ENCODE peak calls at places on chromosomes 1 and 21, in seven cellular contexts. T, U, A, Q, S, X and L are unnamed samples.

GRCh38 chr1:160177667-160178066 is 12.7 kb upstream of the CASQ1 start:
- DNase-seq in T (no peak), U (no peak), A (no peak), Q (no peak), S (no peak), X (no peak), L (no peak)

GRCh38 chr21:32844076-32844475 is 72.5 kb upstream of the PAXBP1 start:
- DNase-seq in T (no peak), U (no peak), A (no peak), Q (no peak), S (no peak), X (no peak), L (no peak)

GRCh38 chr1:6962390-6962955 is 177.2 kb downstream of the CAMTA1 start:
- DNase-seq in T (peak; percentile 91), U (no peak), A (peak; percentile 67), Q (peak; percentile 52), S (no peak), X (peak; percentile 73), L (peak; percentile 20)

GRCh38 chr1:160672789-160673695 is 26.2 kb upstream of the SLAMF1 start:
- DNase-seq in T (no peak), U (no peak), A (peak; percentile 88), Q (no peak), S (no peak), X (no peak), L (no peak)

GRCh38 chr1:20634594-20635084 is 1.4 kb downstream of the PINK1 start:
- DNase-seq in T (no peak), U (no peak), A (no peak), Q (no peak), S (no peak), X (peak; percentile 81), L (no peak)

GRCh38 chr1:26083246-26083645 is 15.8 kb upstream of the TRIM63 start:
- DNase-seq in T (no peak), U (no peak), A (no peak), Q (no peak), S (no peak), X (peak; percentile 77), L (no peak)

GRCh38 chr1:115469703-115470476 is 131.8 kb upstream of the NGF start:
- DNase-seq in T (no peak), U (no peak), A (no peak), Q (peak; percentile 55), S (peak; percentile 15), X (peak; percentile 60), L (no peak)

GRCh38 chr1:23639460-23639859 is 52.1 kb upstream of the RPL11 start:
- DNase-seq in T (no peak), U (no peak), A (no peak), Q (no peak), S (no peak), X (peak; percentile 70), L (no peak)

GRCh38 chr1:110916669-110917306 is 43.8 kb downstream of the CD53 start:
- DNase-seq in T (no peak), U (no peak), A (peak; percentile 65), Q (no peak), S (no peak), X (no peak), L (no peak)

GRCh38 chr1:53686371-53687267 is 52.3 kb downstream of the GLIS1 start:
- DNase-seq in T (no peak), U (no peak), A (no peak), Q (no peak), S (no peak), X (no peak), L (no peak)

GRCh38 chr1:205325334-205325884 is 3.9 kb upstream of the NUAK2 start:
- DNase-seq in T (no peak), U (peak; percentile 76), A (peak; percentile 67), Q (peak; percentile 59), S (peak; percentile 83), X (no peak), L (peak; percentile 37)

GRCh38 chr1:78114034-78114956 is 68.5 kb downstream of the GIPC2 start:
- DNase-seq in T (no peak), U (no peak), A (peak; percentile 76), Q (peak; percentile 54), S (peak; percentile 63), X (peak; percentile 75), L (peak; percentile 38)

GRCh38 chr21:14917762-14918161 is 147.0 kb downstream of the NRIP1 start:
- DNase-seq in T (no peak), U (no peak), A (no peak), Q (no peak), S (no peak), X (no peak), L (no peak)

GRCh38 chr1:147591246-147591891 is 50.1 kb downstream of the BCL9 start:
- DNase-seq in T (no peak), U (no peak), A (no peak), Q (no peak), S (no peak), X (no peak), L (no peak)

GRCh38 chr1:159933347-159933746 is 8.0 kb upstream of the TAGLN2 start:
- DNase-seq in T (no peak), U (no peak), A (no peak), Q (no peak), S (no peak), X (no peak), L (no peak)

GRCh38 chr21:16678479-16678878 is 834.4 kb upstream of the CXADR start:
- DNase-seq in T (no peak), U (no peak), A (no peak), Q (no peak), S (no peak), X (no peak), L (no peak)

GRCh38 chr21:39452207-39452964 is 616 bp downstream of the SH3BGR start:
- DNase-seq in T (no peak), U (no peak), A (no peak), Q (no peak), S (no peak), X (no peak), L (no peak)

GRCh38 chr1:25150998-25151397 is 81.3 kb downstream of the SYF2 start:
- DNase-seq in T (no peak), U (no peak), A (no peak), Q (no peak), S (no peak), X (no peak), L (no peak)

DNA sequence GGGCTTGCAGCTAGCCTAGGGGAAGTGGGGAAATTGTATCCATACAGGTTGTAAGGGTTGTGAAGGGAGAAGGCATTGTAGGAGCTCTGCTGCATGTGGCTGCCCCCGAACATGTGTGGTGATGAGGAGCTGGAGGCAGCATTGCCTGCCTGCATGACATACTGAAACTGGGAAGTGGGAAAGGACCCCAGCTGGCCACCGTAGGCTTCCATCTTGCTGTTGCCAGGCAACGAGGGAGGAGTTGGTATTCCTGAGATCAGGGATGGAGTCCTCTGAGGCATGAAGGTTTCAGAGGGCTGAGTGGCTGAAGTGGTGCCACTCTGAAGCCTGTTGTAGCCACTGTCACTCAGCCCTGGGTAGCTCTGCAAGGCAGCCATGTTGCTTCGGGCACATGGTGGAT is 103.2 kb downstream of the TBX15 start:
- DNase-seq in T (no peak), U (no peak), A (no peak), Q (no peak), S (no peak), X (no peak), L (no peak)
- H3K36me3 ChIP-seq in T (no peaks in the 10 kb centered on the region), U (peaks cover 60% of the 10 kb centered on the region), A (no peaks in the 10 kb centered on the region), Q (no peaks in the 10 kb centered on the region), S (no peaks in the 10 kb centered on the region), X (peaks cover 60% of the 10 kb centered on the region), L (no peaks in the 10 kb centered on the region)

GRCh38 chr1:3735683-3736070 is 16.6 kb upstream of the CCDC27 start:
- DNase-seq in T (peak; percentile 49), U (no peak), A (no peak), Q (no peak), S (no peak), X (no peak), L (no peak)
- H3K36me3 ChIP-seq in T (peaks cover 2% of the 10 kb centered on the region), U (peaks cover 50% of the 10 kb centered on the region), A (no peaks in the 10 kb centered on the region), Q (no peaks in the 10 kb centered on the region), S (peaks cover 65% of the 10 kb centered on the region), X (peaks cover 53% of the 10 kb centered on the region), L (no peaks in the 10 kb centered on the region)

GRCh38 chr1:92277105-92277504 is 21.7 kb downstream of the GLMN start:
- DNase-seq in T (no peak), U (no peak), A (no peak), Q (no peak), S (no peak), X (no peak), L (no peak)
- H3K36me3 ChIP-seq in T (peaks cover 4% of the 10 kb centered on the region), U (peaks cover 23% of the 10 kb centered on the region), A (no peaks in the 10 kb centered on the region), Q (no peaks in the 10 kb centered on the region), S (peaks cover 89% of the 10 kb centered on the region), X (peaks cover 35% of the 10 kb centered on the region), L (peaks cover 3% of the 10 kb centered on the region)

GRCh38 chr1:55088413-55088812 is 49.1 kb downstream of the PCSK9 start:
- DNase-seq in T (no peak), U (no peak), A (no peak), Q (no peak), S (no peak), X (no peak), L (no peak)

GRCh38 chr1:55095095-55095494 is 55.7 kb downstream of the PCSK9 start:
- DNase-seq in T (no peak), U (no peak), A (no peak), Q (no peak), S (no peak), X (no peak), L (no peak)

GRCh38 chr1:55089683-55090082 is 50.3 kb downstream of the PCSK9 start:
- DNase-seq in T (no peak), U (no peak), A (no peak), Q (no peak), S (no peak), X (no peak), L (no peak)
- H3K36me3 ChIP-seq in T (peaks cover 57% of the 10 kb centered on the region), U (peaks cover 81% of the 10 kb centered on the region), A (peaks cover 4% of the 10 kb centered on the region), Q (no peaks in the 10 kb centered on the region), S (peaks cover 98% of the 10 kb centered on the region), X (peaks cover 100% of the 10 kb centered on the region), L (peaks cover 33% of the 10 kb centered on the region)

GRCh38 chr1:226643701-226644540 is 95.2 kb downstream of the ITPKB start:
- DNase-seq in T (peak; percentile 72), U (no peak), A (no peak), Q (peak; percentile 18), S (no peak), X (peak; percentile 48), L (peak; percentile 26)
- H3K36me3 ChIP-seq in T (peaks cover 15% of the 10 kb centered on the region), U (peaks cover 42% of the 10 kb centered on the region), A (no peaks in the 10 kb centered on the region), Q (no peaks in the 10 kb centered on the region), S (peaks cover 23% of the 10 kb centered on the region), X (peaks cover 34% of the 10 kb centered on the region), L (peaks cover 36% of the 10 kb centered on the region)

DNA sequence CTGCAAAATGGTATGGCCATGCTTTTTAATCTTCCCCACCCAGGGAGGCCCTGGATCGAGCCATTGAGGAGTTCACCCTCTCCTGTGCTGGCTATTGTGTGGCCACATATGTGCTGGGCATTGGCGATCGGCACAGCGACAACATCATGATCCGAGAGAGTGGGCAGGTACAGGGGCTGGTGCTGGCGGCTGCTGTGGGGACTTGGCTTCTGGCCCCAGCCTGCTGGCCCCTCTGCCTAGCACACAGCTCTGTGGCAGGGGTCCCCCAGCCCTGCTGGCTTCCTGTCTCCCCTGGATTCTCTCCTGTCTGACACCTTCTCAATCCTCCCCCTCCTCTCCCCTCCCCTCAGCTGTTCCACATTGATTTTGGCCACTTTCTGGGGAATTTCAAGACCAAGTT is 72.4 kb downstream of the PIK3CD start:
- DNase-seq in T (no peak), U (no peak), A (no peak), Q (no peak), S (no peak), X (no peak), L (no peak)
- H3K36me3 ChIP-seq in T (peaks cover 8% of the 10 kb centered on the region), U (peaks cover 76% of the 10 kb centered on the region), A (no peaks in the 10 kb centered on the region), Q (no peaks in the 10 kb centered on the region), S (peaks cover 16% of the 10 kb centered on the region), X (peaks cover 30% of the 10 kb centered on the region), L (peaks cover 69% of the 10 kb centered on the region)